ENCODE peak calls at places on chromosomes 12 and 14, in eight cellular contexts. A, Y, O, V, X, T, H and Z are unnamed samples.

GRCh38 chr12:2813214-2813554 is 716 bp downstream of the ITFG2 start:
- DNase-seq in A (no peak), Y (no peak), O (no peak), V (no peak), X (no peak), T (no peak), H (no peak), Z (no peak)

GRCh38 chr14:104550849-104551728 is 28.5 kb upstream of the C14orf180 start:
- DNase-seq in A (peak; percentile 49), Y (no peak), O (no peak), V (no peak), X (no peak), T (no peak), H (no peak), Z (no peak)

GRCh38 chr12:113146999-113147398 is 2.5 kb upstream of the CFAP73 start:
- DNase-seq in A (no peak), Y (no peak), O (no peak), V (no peak), X (no peak), T (no peak), H (no peak), Z (no peak)

GRCh38 chr12:49647827-49648721 is 24.7 kb downstream of the PRPF40B start:
- DNase-seq in A (no peak), Y (no peak), O (no peak), V (no peak), X (no peak), T (no peak), H (no peak), Z (no peak)

GRCh38 chr14:60485057-60485599 is 735 bp downstream of the C14orf39 start:
- DNase-seq in A (no peak), Y (peak; percentile 47), O (no peak), V (no peak), X (no peak), T (no peak), H (no peak), Z (no peak)

GRCh38 chr12:1534708-1535107 is 59.7 kb downstream of the FBXL14 start:
- DNase-seq in A (peak; percentile 43), Y (no peak), O (no peak), V (no peak), X (no peak), T (no peak), H (no peak), Z (no peak)

GRCh38 chr14:90060312-90060964 is 1.4 kb upstream of the KCNK13 start:
- DNase-seq in A (peak; percentile 70), Y (peak; percentile 85), O (peak; percentile 64), V (peak; percentile 70), X (peak; percentile 31), T (no peak), H (no peak), Z (peak; percentile 23)

GRCh38 chr12:132154941-132155770 is 10.9 kb downstream of the NOC4L start:
- DNase-seq in A (no peak), Y (peak; percentile 38), O (peak; percentile 36), V (no peak), X (no peak), T (no peak), H (no peak), Z (no peak)

GRCh38 chr12:110253176-110253575 is 27.9 kb upstream of the ATP2A2 start:
- DNase-seq in A (peak; percentile 63), Y (no peak), O (no peak), V (no peak), X (no peak), T (no peak), H (peak; percentile 80), Z (no peak)

GRCh38 chr12:105170139-105170538 is 62.6 kb downstream of the WASHC4 start:
- DNase-seq in A (no peak), Y (no peak), O (no peak), V (no peak), X (no peak), T (no peak), H (no peak), Z (no peak)

GRCh38 chr14:102043251-102044025 is 43.4 kb downstream of the HSP90AA1 start:
- DNase-seq in A (no peak), Y (no peak), O (no peak), V (no peak), X (no peak), T (no peak), H (peak; percentile 61), Z (no peak)

GRCh38 chr12:132804426-132804861 is 24.2 kb downstream of the GOLGA3 start:
- DNase-seq in A (no peak), Y (no peak), O (peak; percentile 29), V (peak; percentile 34), X (no peak), T (no peak), H (no peak), Z (no peak)

GRCh38 chr12:21483531-21483930 is 17.9 kb downstream of the RECQL start:
- DNase-seq in A (no peak), Y (no peak), O (no peak), V (no peak), X (no peak), T (no peak), H (no peak), Z (no peak)

GRCh38 chr12:26689281-26689841 is 143.6 kb downstream of the ITPR2 start:
- DNase-seq in A (no peak), Y (no peak), O (no peak), V (no peak), X (no peak), T (no peak), H (no peak), Z (no peak)

GRCh38 chr12:31322651-31323248 is 3.2 kb downstream of the SINHCAF start:
- DNase-seq in A (no peak), Y (peak; percentile 33), O (peak; percentile 43), V (peak; percentile 36), X (no peak), T (no peak), H (no peak), Z (no peak)

GRCh38 chr12:12379831-12380730 is 23.2 kb downstream of the BORCS5 start:
- DNase-seq in A (no peak), Y (no peak), O (no peak), V (no peak), X (peak; percentile 90), T (no peak), H (no peak), Z (peak; percentile 81)

DNA sequence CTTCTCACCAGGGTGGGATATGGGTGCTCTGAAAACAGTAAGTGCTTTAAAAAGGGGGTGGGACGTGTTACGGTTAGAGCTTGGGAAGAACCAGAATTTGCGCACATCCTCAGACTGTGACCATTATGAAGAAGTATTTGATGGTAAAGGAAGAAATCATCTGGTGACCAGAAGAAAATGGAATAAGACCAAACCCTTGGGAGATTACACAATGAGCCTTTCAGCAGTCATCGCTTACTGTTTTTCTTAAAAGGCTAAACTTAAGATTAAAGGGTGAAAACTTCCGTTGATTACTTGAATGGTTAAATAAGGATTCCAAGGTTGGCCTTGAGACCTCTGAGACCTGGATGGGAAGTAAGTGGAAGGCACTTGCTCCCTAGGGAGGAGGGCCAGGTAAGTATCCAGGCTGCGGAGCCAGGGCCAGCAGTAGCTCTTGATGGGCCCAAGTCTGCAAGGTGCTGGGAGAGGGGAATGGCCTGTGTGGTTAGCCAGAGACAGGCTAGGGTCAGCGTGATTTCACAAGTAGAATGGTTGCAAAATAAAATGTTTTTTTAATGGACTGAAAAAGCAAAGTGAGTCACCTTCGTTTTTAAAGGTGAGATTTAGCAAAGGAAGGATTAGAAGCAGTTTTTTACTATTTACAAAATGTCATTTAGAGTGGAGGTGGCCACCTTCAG is 13.0 kb upstream of the ISM2 start:
- DNase-seq in A (no peak), Y (no peak), O (no peak), V (no peak), X (no peak), T (no peak), H (no peak), Z (no peak)
- H3K27ac ChIP-seq in A (no peak overlapping the region), Y (no peak overlapping the region), O (no peak overlapping the region), V (no peak overlapping the region), X (no peak overlapping the region), T (no peak overlapping the region), H (no peak overlapping the region), Z (no peak overlapping the region)

DNA sequence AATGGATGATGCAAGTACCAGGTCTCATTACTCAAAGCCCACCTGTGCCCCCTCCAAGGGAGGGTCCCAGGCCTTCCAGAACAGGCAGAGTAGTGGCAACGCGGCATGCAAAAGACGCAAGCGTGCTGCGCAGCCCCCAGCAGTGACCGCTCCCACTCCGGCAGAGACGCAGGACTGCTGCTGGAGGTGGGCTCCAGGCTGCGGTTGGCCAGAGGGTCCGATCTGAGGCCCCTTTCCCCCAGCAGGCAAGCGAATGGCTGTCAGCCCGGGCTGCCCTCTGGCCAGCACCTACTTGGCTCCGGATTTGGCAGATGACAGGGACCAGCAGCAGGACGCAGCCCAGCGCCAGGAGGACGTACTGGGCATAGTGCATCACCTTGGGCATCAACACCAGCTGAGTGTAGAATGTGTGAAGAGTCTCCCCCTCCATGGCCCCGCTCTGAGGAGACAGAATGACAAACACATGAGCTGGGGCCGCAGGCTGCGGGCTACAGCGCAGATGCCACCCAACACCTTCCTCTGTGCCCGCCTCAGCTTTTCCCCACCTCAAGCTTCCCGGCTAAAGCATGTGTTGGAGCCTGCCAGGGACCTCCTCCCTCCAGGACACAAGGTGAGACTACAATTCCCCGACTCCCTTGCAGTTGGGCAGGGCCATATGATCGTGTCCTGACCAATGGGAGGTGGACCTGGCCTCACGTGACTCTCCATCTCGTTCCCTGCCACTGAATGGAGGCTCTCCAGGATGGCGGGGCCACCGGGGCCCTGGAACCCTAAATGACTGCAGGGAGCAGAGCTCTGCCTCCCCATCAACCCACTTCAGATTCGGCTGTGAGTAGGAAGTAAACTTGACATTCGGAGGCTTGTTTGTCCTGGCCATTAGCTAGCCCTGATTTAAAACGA is 77.3 kb downstream of the SCARB1 start:
- DNase-seq in A (peak; percentile 87), Y (peak; percentile 92), O (peak; percentile 46), V (peak; percentile 80), X (no peak), T (peak; percentile 84), H (peak; percentile 89), Z (no peak)
- H3K4me3 ChIP-seq in A (peak overlapping the region; percentile 33), Y (peak overlapping the region; percentile 60), O (no peak overlapping the region), V (peak overlapping the region; percentile 11), X (no peak overlapping the region), T (no peak overlapping the region), H (peak overlapping the region; percentile 28), Z (no peak overlapping the region)

DNA sequence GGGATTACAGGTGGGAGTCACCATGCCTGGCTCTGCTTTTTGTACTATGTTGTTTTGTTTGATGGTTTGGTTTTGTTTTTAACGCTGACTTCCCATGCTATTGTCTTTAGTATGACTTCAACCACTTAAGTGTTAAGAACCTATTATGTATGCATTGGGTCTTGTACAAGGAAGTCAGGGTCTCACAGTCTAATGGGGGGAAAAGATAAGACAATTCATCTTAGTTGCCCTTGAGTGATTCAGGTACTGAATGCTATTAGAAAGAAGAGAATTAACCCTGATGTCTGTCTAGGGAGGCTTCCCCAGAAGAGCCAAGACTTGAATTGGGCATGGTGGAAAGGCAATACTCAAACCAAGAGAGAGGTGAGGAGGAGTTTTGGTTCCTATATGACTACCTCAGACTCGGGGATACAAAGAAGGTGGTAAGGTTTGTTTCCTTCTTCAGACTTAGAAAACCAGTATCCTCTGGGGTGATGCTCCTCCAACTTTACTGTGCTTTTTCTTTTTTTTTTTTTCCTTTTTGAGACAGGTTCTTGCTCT is 64.6 kb downstream of the SUSD6 start:
- DNase-seq in A (no peak), Y (no peak), O (no peak), V (no peak), X (no peak), T (no peak), H (no peak), Z (no peak)
- H3K4me1 ChIP-seq in A (peaks cover 62% of the 10 kb centered on the region), Y (peaks cover 27% of the 10 kb centered on the region), O (no peaks in the 10 kb centered on the region), V (no peaks in the 10 kb centered on the region), X (peaks cover 77% of the 10 kb centered on the region), T (no peaks in the 10 kb centered on the region), H (peaks cover 32% of the 10 kb centered on the region), Z (peaks cover 46% of the 10 kb centered on the region)

DNA sequence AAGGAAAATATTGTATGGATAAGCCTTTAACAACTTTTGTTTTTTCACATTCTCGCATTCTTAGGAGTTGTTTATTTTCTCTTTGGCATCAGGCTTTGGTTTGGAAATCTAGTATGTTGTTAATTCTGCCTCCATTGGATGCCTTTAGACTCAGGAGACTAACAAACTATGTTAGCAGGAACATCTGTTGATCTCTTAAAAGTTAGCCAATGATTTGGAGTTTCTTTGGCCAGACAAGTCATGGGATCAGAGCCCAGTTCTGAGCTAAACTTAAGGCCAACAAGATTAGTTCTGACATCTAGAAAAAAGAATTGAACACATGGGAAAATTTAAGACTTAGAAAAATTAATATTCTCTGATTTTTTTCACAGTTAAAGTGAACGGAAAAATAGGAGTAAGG is 35.3 kb upstream of the STRAP start:
- DNase-seq in A (no peak), Y (no peak), O (no peak), V (peak; percentile 9), X (no peak), T (no peak), H (peak; percentile 48), Z (no peak)
- H3K27ac ChIP-seq in A (no peak overlapping the region), Y (no peak overlapping the region), O (no peak overlapping the region), V (no peak overlapping the region), X (no peak overlapping the region), T (no peak overlapping the region), H (no peak overlapping the region), Z (no peak overlapping the region)